ENCODE peak calls at places on chromosomes 3 and 15, in five cellular contexts. X is H9, D is IMR-90, S is H1, Z is mesendoderm. G is an unnamed sample.

GRCh38 chr15:48592929-48593328 is 52.6 kb downstream of the FBN1 start:
- DNase-seq in X (no peak), D (no peak), S (no peak), Z (no peak), G (no peak)

GRCh38 chr3:166902374-166902773 is 477.7 kb downstream of the ZBBX start:
- DNase-seq in X (no peak), D (no peak), S (no peak), Z (no peak), G (no peak)

GRCh38 chr3:33437556-33438283 is 2.5 kb downstream of the UBP1 start:
- DNase-seq in X (no peak), D (peak), S (no peak), Z (peak), G (peak)

GRCh38 chr3:126965526-126966080 is 17.3 kb upstream of the PLXNA1 start:
- DNase-seq in X (no peak), D (no peak), S (no peak), Z (no peak), G (no peak)

GRCh38 chr15:36898522-36899126 is 201.7 kb downstream of the MEIS2 start:
- DNase-seq in X (no peak), D (no peak), S (no peak), Z (no peak), G (no peak)

GRCh38 chr15:85810075-85810474 is 15.3 kb upstream of the KLHL25 start:
- DNase-seq in X (no peak), D (no peak), S (no peak), Z (no peak), G (no peak)

GRCh38 chr15:39887832-39888231 is 32.2 kb downstream of the GPR176 start:
- DNase-seq in X (peak), D (peak), S (no peak), Z (peak), G (peak)

GRCh38 chr3:196502775-196503181 is 790 bp downstream of the RNF168 start:
- DNase-seq in X (no peak), D (peak), S (no peak), Z (no peak), G (peak)

GRCh38 chr3:115693868-115694267 is 70.6 kb downstream of the GAP43 start:
- DNase-seq in X (no peak), D (no peak), S (no peak), Z (no peak), G (no peak)

GRCh38 chr15:51888593-51889195 is 59.2 kb downstream of the TMOD3 start:
- DNase-seq in X (no peak), D (peak), S (no peak), Z (no peak), G (no peak)

GRCh38 chr3:174986685-174987084 is 127.6 kb downstream of the NAALADL2 start:
- DNase-seq in X (no peak), D (peak), S (no peak), Z (no peak), G (no peak)

GRCh38 chr3:68876112-68876713 is 56.1 kb downstream of the TAFA4 start:
- DNase-seq in X (no peak), D (peak), S (no peak), Z (peak), G (peak)

GRCh38 chr3:13559751-13560540 is 11.0 kb downstream of the FBLN2 start:
- DNase-seq in X (no peak), D (no peak), S (no peak), Z (no peak), G (no peak)

GRCh38 chr15:99213187-99213811 is 36.1 kb downstream of the TTC23 start:
- DNase-seq in X (peak), D (peak), S (peak), Z (peak), G (peak)

GRCh38 chr3:55490194-55490913 is 3.2 kb upstream of the WNT5A start:
- DNase-seq in X (no peak), D (no peak), S (no peak), Z (peak), G (no peak)

GRCh38 chr3:46874430-46874829 is 3.1 kb upstream of the PTH1R start:
- DNase-seq in X (no peak), D (no peak), S (no peak), Z (no peak), G (no peak)

GRCh38 chr3:149367021-149367840 is 10.2 kb downstream of the TM4SF1 start:
- DNase-seq in X (no peak), D (peak), S (no peak), Z (peak), G (peak)

GRCh38 chr15:41876007-41876406 is 17.8 kb downstream of the SPTBN5 start:
- DNase-seq in X (no peak), D (no peak), S (no peak), Z (no peak), G (no peak)

GRCh38 chr15:85354432-85354831 is 26.0 kb upstream of the AKAP13 start:
- DNase-seq in X (no peak), D (peak), S (no peak), Z (peak), G (peak)

GRCh38 chr15:53536479-53537120 is 222.9 kb downstream of the WDR72 start:
- DNase-seq in X (no peak), D (no peak), S (no peak), Z (no peak), G (no peak)

DNA sequence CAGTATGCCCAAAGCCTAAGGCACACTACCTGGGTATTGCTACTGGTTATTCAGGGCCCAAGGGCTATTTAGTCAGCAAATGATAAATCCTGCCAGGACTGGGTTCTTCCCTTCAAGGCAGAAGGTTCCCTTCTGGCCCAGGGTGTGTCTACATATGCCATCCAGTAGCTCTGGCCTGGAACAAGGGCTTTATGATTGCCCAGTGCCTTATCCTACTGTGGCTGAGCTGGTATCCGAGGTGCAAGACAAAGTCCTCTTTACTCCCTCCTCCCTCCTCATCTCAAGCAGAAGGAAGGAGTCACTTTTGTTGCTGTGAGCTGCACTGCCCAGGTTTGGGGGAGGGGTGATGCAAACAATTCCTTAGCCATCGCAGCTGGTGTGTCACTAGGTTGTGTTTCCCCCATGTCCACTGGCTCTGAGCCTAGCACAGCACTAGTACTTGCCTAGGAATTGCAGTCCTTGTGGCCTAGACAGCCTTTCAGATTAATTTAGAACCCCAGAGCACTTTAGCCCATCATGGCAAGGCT is 221.8 kb upstream of the TGFBR2 start:
- DNase-seq in X (no peak), D (no peak), S (no peak), Z (no peak), G (no peak)
- H4K8ac ChIP-seq in X (no peak), D (no peak), S (no peak), Z (no peak), G (no peak)

GRCh38 chr15:38885001-38885400 is 320.4 kb upstream of the RASGRP1 start:
- DNase-seq in X (no peak), D (peak), S (no peak), Z (no peak), G (peak)
- H3K4ac ChIP-seq in X (no peak), D (peak), S (no peak), Z (no peak), G (no peak)

GRCh38 chr15:92637621-92638020 is 18.0 kb downstream of the FAM174B start:
- DNase-seq in X (no peak), D (no peak), S (no peak), Z (no peak), G (no peak)

GRCh38 chr15:92638709-92639365 is 16.7 kb downstream of the FAM174B start:
- DNase-seq in X (peak), D (no peak), S (no peak), Z (peak), G (peak)

GRCh38 chr15:92636950-92637481 is 18.6 kb downstream of the FAM174B start:
- DNase-seq in X (peak), D (no peak), S (peak), Z (peak), G (peak)

GRCh38 chr15:92636401-92636949 is 19.1 kb downstream of the FAM174B start:
- DNase-seq in X (no peak), D (no peak), S (no peak), Z (no peak), G (no peak)

GRCh38 chr15:92638291-92638708 is 17.3 kb downstream of the FAM174B start:
- DNase-seq in X (no peak), D (peak), S (no peak), Z (no peak), G (no peak)
- H4K8ac ChIP-seq in X (no peak), D (no peak), S (no peak), Z (no peak), G (no peak)

DNA sequence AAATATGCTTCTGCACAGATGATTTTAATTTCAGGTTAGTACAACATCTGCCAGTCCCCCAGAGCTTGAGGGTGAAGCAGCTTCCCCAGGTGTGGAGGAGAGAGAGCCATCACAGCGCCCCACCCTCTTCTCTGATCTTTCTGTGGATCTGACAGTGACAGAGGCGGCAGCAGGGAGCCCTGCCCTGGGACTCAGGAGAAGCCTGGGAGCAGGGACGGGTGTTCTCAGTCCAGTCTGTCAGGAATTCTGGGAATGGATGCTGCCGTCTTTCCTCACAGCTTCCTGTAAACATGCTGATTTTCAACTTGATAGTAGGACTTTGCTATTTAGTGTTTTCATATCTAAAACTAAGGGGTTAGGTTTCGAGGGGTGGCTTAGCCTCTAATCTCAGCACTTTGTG is 11.4 kb upstream of the RAB8B start:
- DNase-seq in X (no peak), D (no peak), S (peak), Z (peak), G (peak)
- H3K4ac ChIP-seq in X (no peak), D (no peak), S (no peak), Z (no peak), G (no peak)

DNA sequence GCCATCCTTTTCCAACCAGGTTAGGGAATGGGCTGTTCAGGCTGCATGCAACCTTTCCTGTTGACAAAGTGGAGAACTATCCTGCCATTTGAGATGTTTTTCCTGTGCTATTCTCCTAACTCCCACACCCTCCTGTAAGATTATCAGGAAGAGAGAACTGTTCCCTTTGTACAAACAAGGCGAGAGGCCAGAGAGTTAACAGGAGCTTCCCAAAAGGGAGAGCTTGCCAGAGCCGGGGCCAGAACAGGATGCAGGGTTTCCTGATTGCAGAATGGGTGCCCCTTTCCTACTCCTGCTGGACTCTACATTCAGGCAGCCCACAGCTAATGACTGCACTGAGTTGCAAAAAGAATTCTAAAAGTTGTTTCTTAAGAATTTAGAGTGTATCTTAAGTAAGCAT is 17.1 kb downstream of the PML start:
- DNase-seq in X (no peak), D (peak), S (no peak), Z (no peak), G (no peak)
- H4K8ac ChIP-seq in X (no peak), D (peak), S (no peak), Z (no peak), G (no peak)

GRCh38 chr3:182711853-182712252 is 81.5 kb upstream of the ATP11B start:
- DNase-seq in X (no peak), D (no peak), S (no peak), Z (no peak), G (no peak)
- H3K4ac ChIP-seq in X (no peak), D (no peak), S (no peak), Z (no peak), G (no peak)

G was measured in trophoblast cell.